ENCODE peak calls at places on chromosomes 3 and 15, in seven cellular contexts. V is cardiac muscle cell, N is astrocyte, U is aorta, Z is transverse colon, B is HCT116, E is osteoblast. H is an unnamed sample.
A peak's percentile ranks its signal among the peaks of the same experiment; 100 is the strongest.

GRCh38 chr3:177300039-177300833 is 103.0 kb upstream of the TBL1XR1 start:
- DNase-seq in Z (peak; percentile 76), U (no peak), E (no peak), V (peak; percentile 64), B (no peak), N (peak; percentile 74), H (no peak)

GRCh38 chr3:50126287-50127211 is 28.6 kb upstream of the SEMA3F start:
- DNase-seq in Z (no peak), N (peak; percentile 23), E (peak; percentile 97), B (no peak), V (peak; percentile 75), U (peak; percentile 71), H (no peak)

GRCh38 chr3:14001136-14001535 is 121.3 kb upstream of the WNT7A start:
- DNase-seq in Z (no peak), N (no peak), V (no peak), B (no peak), E (peak; percentile 31), U (no peak), H (no peak)

GRCh38 chr3:125357032-125357658 is 18.0 kb downstream of the ZNF148 start:
- DNase-seq in N (peak; percentile 36), V (peak; percentile 44), U (peak; percentile 86), B (no peak), E (peak; percentile 89), Z (peak; percentile 26), H (peak; percentile 69)

GRCh38 chr3:123884258-123884831 is at the start of gene MYLK:
- DNase-seq in B (peak; percentile 61), V (peak; percentile 94), N (peak; percentile 96), U (peak; percentile 95), Z (peak; percentile 68), E (peak; percentile 96), H (no peak)

GRCh38 chr3:53758846-53759245 is 87.4 kb downstream of the CHDH start:
- DNase-seq in N (no peak), U (no peak), E (no peak), V (no peak), Z (no peak), B (no peak), H (no peak)

GRCh38 chr15:73914145-73914544 is 12.1 kb upstream of the LOXL1 start:
- DNase-seq in N (no peak), E (no peak), U (peak; percentile 24), B (no peak), V (no peak), Z (no peak), H (no peak)

GRCh38 chr3:181316481-181316880 is 326.9 kb upstream of the DNAJC19 start:
- DNase-seq in B (no peak), U (no peak), V (peak; percentile 9), E (no peak), N (peak; percentile 23), Z (no peak), H (no peak)

GRCh38 chr3:58333206-58334012 is 717 bp downstream of the PXK start:
- DNase-seq in U (peak; percentile 75), Z (peak; percentile 30), V (peak; percentile 29), B (no peak), E (peak; percentile 88), N (no peak), H (peak; percentile 34)

GRCh38 chr3:172512363-172512762 is 10.9 kb downstream of the TNFSF10 start:
- DNase-seq in U (peak; percentile 81), B (no peak), V (peak; percentile 93), E (no peak), N (peak; percentile 79), Z (peak; percentile 67), H (no peak)

GRCh38 chr3:88031543-88032148 is 27.2 kb downstream of the CGGBP1 start:
- DNase-seq in N (peak; percentile 27), U (no peak), V (peak; percentile 39), B (no peak), Z (no peak), E (peak; percentile 39), H (peak; percentile 34)

GRCh38 chr3:176795897-176796296 is 401.4 kb downstream of the TBL1XR1 start:
- DNase-seq in E (no peak), B (no peak), N (peak; percentile 37), U (no peak), Z (no peak), V (no peak), H (no peak)

GRCh38 chr3:51692980-51693395 is 13.9 kb upstream of the GRM2 start:
- DNase-seq in U (no peak), N (no peak), V (no peak), Z (no peak), B (no peak), E (peak; percentile 71), H (no peak)

GRCh38 chr3:51687472-51688205 is 16.6 kb downstream of the TEX264 start:
- DNase-seq in U (no peak), B (no peak), V (peak; percentile 16), E (peak; percentile 89), Z (no peak), N (no peak), H (no peak)

GRCh38 chr3:51688206-51688600 is 17.2 kb downstream of the TEX264 start:
- DNase-seq in E (peak; percentile 66), Z (no peak), U (no peak), V (no peak), B (no peak), N (no peak), H (no peak)

GRCh38 chr3:51691949-51692348 is 14.9 kb upstream of the GRM2 start:
- DNase-seq in Z (no peak), E (peak; percentile 79), N (no peak), U (no peak), B (no peak), V (no peak), H (no peak)

GRCh38 chr3:51691021-51691420 is 15.8 kb upstream of the GRM2 start:
- DNase-seq in B (no peak), U (no peak), E (peak; percentile 72), N (no peak), Z (no peak), V (no peak), H (no peak)
- H3K4me1 ChIP-seq in B (no peaks in the 10 kb centered on the region), U (no peaks in the 10 kb centered on the region), E (peaks cover 15% of the 10 kb centered on the region), N (peaks cover 20% of the 10 kb centered on the region), Z (no peaks in the 10 kb centered on the region), V (peaks cover 23% of the 10 kb centered on the region), H (peaks cover 36% of the 10 kb centered on the region)

GRCh38 chr15:85149460-85150129 is 167.9 kb downstream of the PDE8A start:
- DNase-seq in U (no peak), B (no peak), Z (no peak), E (no peak), V (no peak), N (peak; percentile 25), H (peak; percentile 56)

GRCh38 chr15:85150130-85150480 is 168.4 kb downstream of the PDE8A start:
- DNase-seq in E (no peak), U (no peak), N (no peak), V (no peak), B (no peak), Z (no peak), H (no peak)

GRCh38 chr15:85154061-85154460 is 172.4 kb downstream of the PDE8A start:
- DNase-seq in U (no peak), E (no peak), N (no peak), B (no peak), Z (no peak), V (no peak), H (no peak)

GRCh38 chr15:85155360-85155759 is 173.7 kb downstream of the PDE8A start:
- DNase-seq in U (no peak), N (no peak), E (no peak), B (no peak), V (no peak), Z (no peak), H (no peak)

DNA sequence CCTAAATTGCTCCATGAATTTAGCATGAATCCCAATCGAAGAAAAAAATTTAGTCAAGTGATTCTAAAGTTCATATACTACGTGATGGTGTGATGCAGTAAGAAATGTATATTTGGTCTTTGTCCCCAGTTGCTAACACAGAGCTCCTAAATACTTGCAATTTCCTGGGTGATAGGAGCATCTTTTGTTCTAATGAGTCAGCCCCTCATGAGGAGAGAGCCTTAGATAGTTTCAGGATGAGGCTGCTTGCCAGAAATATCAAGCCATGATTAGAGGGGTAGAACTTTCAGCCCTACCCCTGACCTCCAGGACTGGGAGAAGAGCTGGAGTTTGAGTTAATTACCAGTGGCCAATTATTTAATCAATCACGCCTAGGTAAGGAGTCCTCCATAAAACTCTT is 170.2 kb downstream of the PDE8A start:
- DNase-seq in U (no peak), E (no peak), V (no peak), B (no peak), Z (no peak), N (peak; percentile 14), H (no peak)
- H3K27ac ChIP-seq in U (no peak overlapping the region), E (no peak overlapping the region), V (no peak overlapping the region), B (no peak overlapping the region), Z (no peak overlapping the region), N (no peak overlapping the region), H (no peak overlapping the region)

GRCh38 chr15:100714749-100715342 is 112.5 kb downstream of the ASB7 start:
- DNase-seq in U (peak; percentile 43), N (no peak), V (no peak), B (no peak), E (no peak), Z (no peak), H (no peak)

GRCh38 chr15:100717596-100717995 is 115.2 kb downstream of the ASB7 start:
- DNase-seq in N (no peak), B (no peak), U (peak; percentile 24), E (no peak), Z (no peak), V (no peak), H (no peak)

GRCh38 chr15:100716456-100717085 is 114.2 kb downstream of the ASB7 start:
- DNase-seq in N (no peak), V (no peak), E (no peak), Z (no peak), B (no peak), U (peak; percentile 46), H (no peak)

GRCh38 chr15:100714034-100714748 is 111.8 kb downstream of the ASB7 start:
- DNase-seq in V (no peak), Z (no peak), U (peak; percentile 55), B (no peak), N (no peak), E (peak; percentile 53), H (no peak)

DNA sequence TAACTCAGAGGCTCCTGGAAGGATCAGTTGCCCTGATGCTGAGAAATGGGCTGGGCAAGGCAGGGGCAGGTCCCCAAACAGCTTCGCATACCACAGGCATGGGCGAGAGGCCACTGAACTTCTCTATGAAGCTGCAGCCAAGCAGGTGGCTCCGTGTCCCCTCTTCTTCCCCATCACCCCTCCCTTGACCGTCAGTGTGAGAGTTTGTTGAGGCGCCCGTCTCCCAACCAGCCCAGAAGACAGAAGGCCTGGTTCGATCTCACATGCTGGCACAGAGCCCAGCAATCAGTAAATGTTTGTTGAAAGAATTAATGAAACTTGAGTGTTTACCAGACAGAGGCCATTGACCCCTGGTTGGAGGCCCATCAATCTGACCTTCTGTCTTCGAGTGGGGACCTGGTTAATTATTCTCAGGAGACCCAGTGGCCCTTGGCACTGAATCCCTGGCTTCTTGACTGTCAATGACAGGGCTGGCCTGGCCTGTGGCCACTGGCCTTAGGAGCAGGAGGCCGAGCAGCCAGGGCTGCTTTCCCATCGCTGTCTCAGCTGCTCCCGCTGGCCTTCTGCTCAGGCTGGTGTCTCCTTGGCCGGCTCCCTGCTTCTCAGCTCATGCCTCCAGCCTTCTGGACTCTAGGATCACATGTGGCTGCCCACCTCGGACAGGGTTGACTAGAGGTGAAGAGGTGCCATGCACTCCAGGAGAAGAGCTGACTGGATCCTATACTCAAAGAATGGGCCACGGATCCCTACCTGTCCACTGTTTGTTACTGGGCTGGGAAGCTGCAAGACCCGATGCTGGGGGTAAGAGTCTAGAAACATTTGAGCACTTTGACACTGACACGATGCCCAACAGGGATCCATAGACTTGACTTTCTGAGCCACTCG is 113.4 kb downstream of the ASB7 start:
- DNase-seq in B (no peak), V (no peak), Z (peak; percentile 19), U (peak; percentile 63), N (no peak), E (no peak), H (no peak)
- H3K4me1 ChIP-seq in B (peaks cover 54% of the 10 kb centered on the region), V (peaks cover 29% of the 10 kb centered on the region), Z (no peaks in the 10 kb centered on the region), U (no peaks in the 10 kb centered on the region), N (peaks cover 23% of the 10 kb centered on the region), E (peaks cover 15% of the 10 kb centered on the region), H (no peaks in the 10 kb centered on the region)

GRCh38 chr3:196962930-196963259 is 5.7 kb downstream of the PIGZ start:
- DNase-seq in N (no peak), U (no peak), E (no peak), V (no peak), B (no peak), Z (no peak), H (no peak)
- H3K27ac ChIP-seq in N (no peak overlapping the region), U (no peak overlapping the region), E (no peak overlapping the region), V (no peak overlapping the region), B (no peak overlapping the region), Z (peak overlapping the region; percentile 86), H (no peak overlapping the region)

H was measured in naive thymus-derived CD4-positive, alpha-beta T cell.